ENCODE peak calls at places on chromosome 16, in nine cellular contexts. E, D, S, A, N, X, R, K and L are unnamed samples.

GRCh38 chr16:26252598-26252997 is 560.8 kb downstream of the HS3ST4 start:
- DNase-seq in A (no peak), N (no peak), X (no peak), R (no peak), D (no peak), S (no peak), E (no peak), K (no peak), L (no peak)

GRCh38 chr16:10098991-10099390 is 83.2 kb downstream of the GRIN2A start:
- DNase-seq in S (no peak), A (no peak), X (no peak), R (no peak), K (no peak), N (no peak), E (no peak), D (no peak), L (no peak)

GRCh38 chr16:71882505-71883192 is 1.3 kb downstream of the ZNF821 start:
- DNase-seq in S (peak), N (peak), A (peak), E (no peak), X (peak), K (peak), R (no peak), D (peak), L (peak)

GRCh38 chr16:65658339-65659275 is 536.7 kb upstream of the CDH11 start:
- DNase-seq in N (peak), E (peak), D (no peak), X (no peak), K (peak), A (no peak), R (no peak), S (no peak), L (peak)

GRCh38 chr16:89605186-89605970 is 8.1 kb upstream of the DPEP1 start:
- DNase-seq in E (no peak), A (no peak), X (no peak), R (no peak), K (no peak), N (no peak), D (no peak), S (no peak), L (no peak)

GRCh38 chr16:88591577-88592021 is 21.4 kb downstream of the ZC3H18 start:
- DNase-seq in E (no peak), N (peak), D (no peak), A (peak), K (no peak), S (no peak), X (no peak), R (peak), L (no peak)

GRCh38 chr16:56262879-56263245 is 71.6 kb downstream of the GNAO1 start:
- DNase-seq in K (no peak), A (no peak), S (no peak), E (no peak), N (no peak), R (peak), D (no peak), X (no peak), L (no peak)

GRCh38 chr16:88770459-88771293 is 14.3 kb downstream of the PIEZO1 start:
- DNase-seq in R (no peak), K (peak), S (no peak), D (peak), N (peak), X (peak), A (no peak), E (peak), L (peak)

GRCh38 chr16:72739577-72739976 is 308.4 kb downstream of the ZFHX3 start:
- DNase-seq in A (no peak), R (no peak), D (no peak), S (no peak), N (peak), K (peak), X (peak), E (no peak), L (no peak)

GRCh38 chr16:83952587-83952939 is 477 bp upstream of the OSGIN1 start:
- DNase-seq in A (no peak), N (peak), X (no peak), S (no peak), K (peak), D (peak), E (no peak), R (no peak), L (peak)

GRCh38 chr16:34803683-34804416 is 1344.4 kb downstream of the TP53TG3F start:
- DNase-seq in D (no peak), N (no peak), R (peak), E (no peak), A (no peak), K (no peak), X (no peak), S (no peak), L (no peak)

GRCh38 chr16:54208262-54208661 is 78.3 kb downstream of the IRX3 start:
- DNase-seq in A (no peak), X (no peak), S (no peak), K (no peak), R (no peak), E (no peak), D (no peak), N (peak), L (peak)

GRCh38 chr16:86882586-86883280 is 304.4 kb downstream of the FOXL1 start:
- DNase-seq in X (peak), A (peak), R (peak), N (peak), S (no peak), K (peak), E (peak), D (no peak), L (peak)

GRCh38 chr16:80804451-80805383 is at the start of gene CDYL2:
- DNase-seq in N (peak), K (peak), D (peak), S (peak), R (no peak), A (no peak), X (no peak), E (no peak), L (peak)

GRCh38 chr16:12160815-12161550 is 184.4 kb downstream of the SNX29 start:
- DNase-seq in E (no peak), D (no peak), R (no peak), S (no peak), A (no peak), X (no peak), N (no peak), K (no peak), L (no peak)

GRCh38 chr16:12801511-12802042 is 2.1 kb downstream of the CPPED1 start:
- DNase-seq in K (no peak), N (peak), D (no peak), R (no peak), X (no peak), S (no peak), E (no peak), A (peak), L (peak)

GRCh38 chr16:13913374-13914292 is 6.3 kb upstream of the ERCC4 start:
- DNase-seq in A (no peak), N (no peak), D (no peak), E (no peak), X (no peak), R (no peak), S (no peak), K (no peak), L (no peak)

GRCh38 chr16:24685539-24686432 is 43.7 kb upstream of the TNRC6A start:
- DNase-seq in D (peak), K (peak), R (peak), N (peak), S (peak), X (peak), A (peak), E (no peak), L (no peak)

GRCh38 chr16:52068447-52069074 is 478.4 kb downstream of the TOX3 start:
- DNase-seq in D (peak), R (no peak), E (no peak), A (peak), N (peak), S (peak), X (peak), K (peak), L (peak)

GRCh38 chr16:81875461-81875860 is 96.4 kb downstream of the PLCG2 start:
- DNase-seq in D (no peak), K (no peak), N (no peak), A (no peak), X (no peak), E (no peak), R (no peak), S (no peak), L (no peak)

GRCh38 chr16:89365044-89365467 is 125.3 kb downstream of the ANKRD11 start:
- DNase-seq in X (no peak), D (no peak), S (no peak), A (no peak), E (peak), N (peak), K (peak), R (no peak), L (no peak)

GRCh38 chr16:89038221-89038721 is 55.4 kb upstream of the ACSF3 start:
- DNase-seq in S (no peak), X (no peak), R (no peak), N (no peak), D (no peak), E (no peak), K (no peak), A (no peak), L (no peak)

GRCh38 chr16:9602201-9602600 is 510.8 kb downstream of the HAPSTR1 start:
- DNase-seq in N (no peak), K (no peak), E (no peak), R (no peak), D (no peak), S (no peak), X (no peak), A (no peak), L (no peak)

GRCh38 chr16:333406-334094 is 19.0 kb downstream of the AXIN1 start:
- DNase-seq in R (no peak), N (peak), X (no peak), D (no peak), E (no peak), S (no peak), A (no peak), K (no peak), L (no peak)

GRCh38 chr16:77955127-77955526 is 67.2 kb upstream of the CLEC3A start:
- DNase-seq in X (no peak), D (no peak), N (no peak), R (no peak), S (no peak), K (no peak), E (no peak), A (no peak), L (no peak)

DNA sequence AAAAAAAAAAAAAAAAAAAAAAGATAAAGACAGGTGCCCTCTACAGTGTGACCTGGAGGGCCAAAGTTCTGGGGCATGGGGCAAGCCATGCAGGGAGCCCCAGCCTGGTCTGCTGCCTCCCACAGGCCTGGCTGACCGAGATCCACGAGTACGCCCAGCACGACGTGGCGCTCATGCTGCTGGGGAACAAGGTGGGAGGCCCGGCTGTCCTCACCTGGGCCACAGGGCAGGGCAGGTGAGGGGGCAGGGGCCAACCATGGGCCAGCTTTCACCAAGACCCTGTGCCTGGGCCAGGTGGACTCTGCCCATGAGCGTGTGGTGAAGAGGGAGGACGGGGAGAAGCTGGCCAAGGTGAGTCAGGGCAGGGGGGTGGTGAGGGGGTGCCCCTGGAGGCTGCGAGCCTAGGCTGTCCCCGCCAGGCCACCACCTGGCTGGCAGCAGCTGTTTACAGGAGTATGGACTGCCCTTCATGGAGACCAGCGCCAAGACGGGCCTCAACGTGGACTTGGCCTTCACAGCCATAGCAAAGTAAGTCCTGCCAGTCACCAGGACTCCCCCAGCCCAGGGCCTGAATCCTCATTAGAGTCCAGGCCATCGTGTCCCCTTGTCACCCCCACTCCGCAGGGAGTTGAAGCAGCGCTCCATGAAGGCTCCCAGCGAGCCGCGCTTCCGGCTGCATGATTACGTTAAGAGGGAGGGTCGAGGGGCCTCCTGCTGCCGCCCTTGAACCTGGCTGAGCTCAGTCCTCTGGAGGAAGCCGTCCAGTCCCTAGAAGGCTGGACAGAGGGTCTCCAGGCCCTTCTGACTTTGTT is 2.7 kb upstream of the TRAF7 start:
- DNase-seq in D (peak), X (peak), K (peak), N (no peak), R (no peak), E (no peak), A (no peak), S (no peak), L (peak)
- TF ChIP-seq CTCF in D (no peak), X (no peak), K (no peak), N (no peak), R (no peak), E (no peak), A (no peak), S (no peak), L (no peak)

GRCh38 chr16:16996830-16997229 is 473.9 kb downstream of the XYLT1 start:
- DNase-seq in E (no peak), R (no peak), D (no peak), X (peak), K (no peak), N (no peak), A (no peak), S (no peak), L (no peak)
- TF ChIP-seq CTCF in E (no peak), R (no peak), D (no peak), X (no peak), K (no peak), N (no peak), A (no peak), S (no peak), L (no peak)

DNA sequence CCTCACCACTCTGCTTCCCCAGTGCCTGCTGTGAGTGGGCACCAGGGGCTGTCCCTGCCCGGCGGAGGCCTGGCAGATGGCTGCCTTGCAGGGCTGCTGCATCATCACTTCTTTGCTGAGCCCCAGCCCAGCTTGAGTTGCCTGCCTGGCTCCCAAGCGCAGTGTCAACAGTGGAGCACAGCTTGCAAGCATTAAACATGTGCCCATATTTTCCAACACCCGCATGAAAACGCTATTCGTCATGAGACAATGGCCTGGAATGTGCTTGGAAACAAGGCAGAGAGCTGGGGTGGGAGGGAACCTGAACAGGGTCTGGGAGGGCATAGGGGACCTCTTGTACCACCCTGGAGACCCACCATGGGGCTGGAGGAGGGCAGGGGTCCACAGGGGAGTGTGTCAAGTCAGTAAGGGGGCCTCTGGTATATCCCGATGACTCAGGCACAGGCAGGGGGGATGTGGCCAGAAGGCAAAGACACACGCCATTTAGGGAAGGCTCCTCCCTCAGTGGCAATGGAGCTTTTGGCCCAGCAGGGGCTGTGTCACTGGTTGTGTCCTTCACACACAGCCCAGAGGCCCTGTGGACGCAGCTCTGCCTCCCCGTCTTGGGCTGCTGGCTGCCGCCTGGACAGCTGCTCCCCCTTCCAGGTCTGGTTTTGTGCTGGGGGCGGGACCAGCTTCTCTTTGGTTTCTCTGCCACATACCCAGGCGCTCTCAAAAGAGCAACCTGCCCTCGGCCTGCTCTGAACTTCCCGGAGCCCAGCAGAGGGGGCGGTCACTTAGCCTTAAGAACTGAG is 17.4 kb upstream of the MTSS2 start:
- DNase-seq in E (peak), S (peak), D (no peak), A (no peak), N (peak), R (peak), K (no peak), X (peak), L (no peak)
- TF ChIP-seq CTCF in E (peak), S (peak), D (no peak), A (no peak), N (peak), R (peak), K (no peak), X (peak), L (no peak)

DNA sequence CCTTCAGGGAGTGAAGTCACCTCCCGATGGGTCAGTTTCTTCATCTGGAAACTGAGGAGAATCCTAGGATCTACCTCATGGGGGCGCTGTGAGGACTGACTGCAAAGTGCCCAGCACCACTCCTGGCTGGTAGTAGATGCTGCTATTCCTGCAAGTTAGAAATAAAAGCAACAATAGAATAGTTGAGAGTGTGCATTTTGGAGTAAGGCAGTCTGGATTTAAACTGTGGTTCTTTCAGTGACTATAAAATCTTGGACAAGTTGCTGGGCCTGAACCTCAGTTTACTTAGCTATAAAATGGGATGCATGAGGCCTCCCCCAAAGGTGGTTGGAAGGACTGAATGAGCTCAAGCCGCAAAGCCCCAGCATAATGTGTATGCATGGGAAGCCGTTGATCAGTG is 70.6 kb downstream of the CYB5B start:
- DNase-seq in A (peak), R (no peak), S (peak), X (peak), N (peak), D (no peak), E (no peak), K (peak), L (peak)
- TF ChIP-seq CTCF in A (no peak), R (no peak), S (peak), X (peak), N (peak), D (no peak), E (no peak), K (peak), L (peak)

GRCh38 chr16:30893082-30893743 is 664 bp downstream of the BCL7C start:
- DNase-seq in X (no peak), A (no peak), S (no peak), R (no peak), D (no peak), E (no peak), K (no peak), N (no peak), L (no peak)

GRCh38 chr16:30887927-30888326 is 6.0 kb downstream of the BCL7C start:
- DNase-seq in K (no peak), R (no peak), X (no peak), N (no peak), E (no peak), A (no peak), D (no peak), S (no peak), L (no peak)

GRCh38 chr16:30892670-30893069 is 1.2 kb downstream of the BCL7C start:
- DNase-seq in N (no peak), D (no peak), E (no peak), S (no peak), R (no peak), K (no peak), X (no peak), A (no peak), L (no peak)

GRCh38 chr16:30888856-30889499 is 4.9 kb downstream of the BCL7C start:
- DNase-seq in R (no peak), N (no peak), E (no peak), D (no peak), S (no peak), X (no peak), K (no peak), A (no peak), L (no peak)

DNA sequence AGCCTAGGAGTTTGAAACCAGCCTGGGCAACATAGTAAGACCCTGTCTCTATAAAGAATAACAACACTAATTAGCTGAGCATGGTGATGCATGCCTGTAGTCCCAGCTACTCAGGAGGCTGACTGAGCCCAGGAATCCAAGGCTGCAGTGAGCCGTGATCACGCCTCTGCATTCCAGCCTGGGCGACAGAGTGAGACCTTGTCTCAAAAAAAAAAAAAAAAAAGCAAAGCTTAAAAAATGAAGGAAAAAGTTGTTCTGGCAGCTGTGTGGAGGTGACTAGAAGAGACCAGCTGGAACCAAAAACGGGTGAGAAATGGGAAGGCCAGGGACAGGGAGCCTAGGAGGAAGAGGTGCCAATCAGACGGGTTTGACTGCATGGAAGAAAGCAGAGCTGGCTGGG is 4.2 kb downstream of the BCL7C start:
- DNase-seq in R (no peak), N (no peak), K (no peak), E (no peak), X (no peak), A (no peak), S (no peak), D (no peak), L (no peak)
- TF ChIP-seq CTCF in R (no peak), N (no peak), K (no peak), E (no peak), X (no peak), A (no peak), S (no peak), D (no peak), L (no peak)

DNA sequence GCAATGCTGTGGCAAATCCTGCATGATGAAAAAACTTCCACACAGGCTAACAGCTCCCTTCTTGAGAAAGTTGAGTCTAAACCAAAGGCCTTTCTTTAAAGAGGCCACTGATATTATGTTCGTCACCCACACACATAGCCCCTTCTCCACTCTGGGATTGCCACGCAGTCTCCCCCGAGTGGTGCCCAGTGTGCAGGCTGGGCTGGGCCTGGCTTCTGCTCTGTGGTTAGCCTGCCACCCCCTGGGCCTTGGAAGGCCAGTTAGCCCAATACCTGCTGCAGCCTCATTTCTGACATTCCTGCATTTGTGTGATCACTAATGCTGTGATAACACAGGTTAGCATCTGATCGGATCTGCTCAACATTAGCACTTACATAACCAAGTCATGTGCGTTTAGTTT is 44.8 kb downstream of the CDH3 start:
- DNase-seq in E (no peak), K (no peak), R (no peak), A (no peak), N (no peak), X (peak), S (no peak), D (no peak), L (no peak)
- TF ChIP-seq CTCF in E (no peak), K (no peak), R (no peak), A (no peak), N (no peak), X (no peak), S (no peak), D (no peak), L (no peak)

GRCh38 chr16:30571444-30572322 is at the start of gene ZNF688:
- DNase-seq in K (peak), X (peak), A (peak), N (peak), D (peak), R (peak), S (peak), E (peak), L (peak)
- TF ChIP-seq CTCF in K (no peak), X (no peak), A (peak), N (no peak), D (no peak), R (peak), S (no peak), E (no peak), L (no peak)